ENCODE peak calls at places on chromosomes 13 and 19, in nine cellular contexts. L is stimulated activated CD8-positive, alpha-beta memory T cell treated with anti-CD3 and anti-CD28 coated beads, Interleukin-7, amount 100 ng/mL, for 1 hour; D is T-helper 1 cell; I is A549; S is stomach; U is stimulated activated CD4-positive, alpha-beta T cell treated with anti-CD3 and anti-CD28 coated beads, Interleukin-4, amount 100 ng/mL, for 24 hours; F is heart right ventricle; M is coronary artery; B is T47D. V is an unnamed sample.
A peak's percentile ranks its signal among the peaks of the same experiment; 100 is the strongest.

GRCh38 chr19:42311612-42312160 is 1.4 kb upstream of the TMEM145 start:
- DNase-seq in D (no peak), U (no peak), I (peak; percentile 71), B (peak; percentile 30), S (no peak), L (no peak), M (no peak), F (no peak), V (peak; percentile 23)

GRCh38 chr13:28657784-28658538 is 969 bp upstream of the POMP start:
- DNase-seq in M (no peak), F (no peak), S (no peak), L (no peak), I (peak; percentile 11), B (no peak), U (no peak), D (no peak), V (peak; percentile 64)

GRCh38 chr13:23617551-23618014 is 47.4 kb downstream of the TNFRSF19 start:
- DNase-seq in I (no peak), S (no peak), M (no peak), D (no peak), F (no peak), U (no peak), B (no peak), L (no peak), V (peak; percentile 52)

GRCh38 chr13:77143325-77143907 is 116.5 kb upstream of the FBXL3 start:
- DNase-seq in D (no peak), U (no peak), F (no peak), L (no peak), B (peak; percentile 84), S (no peak), M (no peak), I (peak; percentile 48), V (no peak)

GRCh38 chr19:2469102-2469914 is 6.6 kb upstream of the GADD45B start:
- DNase-seq in M (no peak), S (no peak), D (no peak), F (no peak), U (peak; percentile 35), B (no peak), I (peak; percentile 88), L (no peak), V (no peak)

GRCh38 chr19:41999071-41999877 is 5.2 kb upstream of the ATP1A3 start:
- DNase-seq in U (no peak), L (no peak), D (no peak), B (no peak), S (no peak), I (peak; percentile 54), M (no peak), F (no peak), V (no peak)

GRCh38 chr13:114146173-114146572 is 13.8 kb upstream of the RASA3 start:
- DNase-seq in I (no peak), D (no peak), B (no peak), F (no peak), S (no peak), U (no peak), L (no peak), M (peak; percentile 62), V (no peak)

GRCh38 chr13:39209731-39210633 is 171.7 kb downstream of the NHLRC3 start:
- DNase-seq in F (no peak), I (no peak), D (no peak), L (no peak), U (no peak), B (no peak), M (no peak), S (no peak), V (no peak)

GRCh38 chr19:48868196-48868886 is at the start of gene PLEKHA4:
- DNase-seq in F (peak; percentile 84), B (no peak), L (no peak), M (peak; percentile 89), D (no peak), S (peak; percentile 54), I (no peak), U (no peak), V (no peak)

GRCh38 chr13:106242554-106242953 is 292.9 kb downstream of the EFNB2 start:
- DNase-seq in D (no peak), I (no peak), U (no peak), M (no peak), L (no peak), B (no peak), F (no peak), S (no peak), V (no peak)

GRCh38 chr13:110925023-110925608 is 10.2 kb upstream of the ANKRD10 start:
- DNase-seq in F (no peak), B (no peak), M (peak; percentile 24), D (no peak), L (no peak), S (no peak), U (no peak), I (no peak), V (peak; percentile 51)

GRCh38 chr19:18029617-18030338 is 21.8 kb downstream of the ARRDC2 start:
- DNase-seq in I (no peak), B (peak; percentile 75), M (no peak), D (no peak), U (no peak), F (no peak), L (no peak), S (peak; percentile 61), V (peak; percentile 64)

GRCh38 chr19:10501971-10502523 is 1.1 kb downstream of the KEAP1 start:
- DNase-seq in D (peak; percentile 14), U (peak; percentile 50), F (peak; percentile 81), L (no peak), B (peak; percentile 96), S (peak; percentile 98), M (peak; percentile 82), I (peak; percentile 80), V (peak; percentile 71)

GRCh38 chr19:41537789-41538188 is 38.2 kb upstream of the CEACAM21 start:
- DNase-seq in I (peak; percentile 52), F (no peak), B (peak; percentile 23), U (peak; percentile 49), L (no peak), D (no peak), M (no peak), S (no peak), V (peak; percentile 47)

GRCh38 chr19:48780684-48781391 is 25.5 kb downstream of the FGF21 start:
- DNase-seq in S (peak; percentile 54), I (peak; percentile 62), F (no peak), U (no peak), B (no peak), D (no peak), L (no peak), M (no peak), V (peak; percentile 82)

GRCh38 chr13:100515410-100515800 is 73.2 kb downstream of the GGACT start:
- DNase-seq in D (no peak), F (no peak), L (no peak), M (no peak), B (no peak), I (no peak), U (no peak), S (no peak), V (no peak)

GRCh38 chr13:75947448-75947847 is 311.3 kb downstream of the LMO7 start:
- DNase-seq in I (no peak), F (no peak), B (no peak), S (no peak), L (no peak), U (no peak), M (no peak), D (no peak), V (peak; percentile 66)

GRCh38 chr19:19342086-19343015 is 21.7 kb downstream of the MAU2 start:
- DNase-seq in B (peak; percentile 61), U (no peak), F (peak; percentile 50), I (peak; percentile 70), S (peak; percentile 76), M (no peak), D (no peak), L (no peak), V (peak; percentile 79)

GRCh38 chr13:107842562-107843180 is 372.7 kb downstream of the LIG4 start:
- DNase-seq in I (no peak), U (no peak), S (no peak), F (no peak), B (no peak), D (no peak), L (no peak), M (no peak), V (no peak)

GRCh38 chr19:33686687-33687541 is 65.2 kb downstream of the CHST8 start:
- DNase-seq in M (no peak), F (no peak), S (no peak), D (no peak), B (no peak), L (no peak), I (no peak), U (no peak), V (no peak)

GRCh38 chr19:17860993-17861360 is 1.3 kb downstream of the RPL18A start:
- DNase-seq in L (no peak), I (no peak), M (no peak), U (no peak), F (no peak), B (no peak), D (no peak), S (no peak), V (no peak)

GRCh38 chr13:72255908-72256307 is 388.9 kb upstream of the DACH1 start:
- DNase-seq in D (no peak), F (no peak), L (no peak), S (no peak), I (peak; percentile 19), B (peak; percentile 76), U (no peak), M (no peak), V (no peak)

GRCh38 chr13:50081106-50081898 is 66.1 kb downstream of the KCNRG start:
- DNase-seq in S (peak; percentile 48), M (peak; percentile 79), I (peak; percentile 43), U (peak; percentile 53), F (peak; percentile 41), L (peak; percentile 6), D (peak; percentile 39), B (peak; percentile 33), V (peak; percentile 79)

GRCh38 chr19:55118401-55118991 is 1.1 kb upstream of the PPP1R12C start:
- DNase-seq in F (peak; percentile 77), M (no peak), B (no peak), I (peak; percentile 54), U (peak; percentile 23), L (no peak), S (no peak), D (no peak), V (peak; percentile 46)